ENCODE peak calls at places on chromosome 12, in seven cellular contexts. A, L, D, Y, J, Q and N are unnamed samples.

GRCh38 chr12:16385779-16386646 is 38.6 kb downstream of the MGST1 start:
- DNase-seq in A (peak; percentile 25), L (peak; percentile 20), D (peak; percentile 51), Y (peak; percentile 44), J (no peak), Q (peak; percentile 31), N (peak; percentile 41)

GRCh38 chr12:89756638-89757321 is 48.1 kb upstream of the ATP2B1 start:
- DNase-seq in A (no peak), L (no peak), D (no peak), Y (peak; percentile 99), J (peak; percentile 98), Q (peak; percentile 99), N (peak; percentile 94)

GRCh38 chr12:62785941-62786559 is 148.9 kb downstream of the PPM1H start:
- DNase-seq in A (no peak), L (no peak), D (no peak), Y (no peak), J (peak; percentile 53), Q (peak; percentile 90), N (peak; percentile 97)

GRCh38 chr12:68557011-68557715 is 53.5 kb upstream of the RAP1B start:
- DNase-seq in A (no peak), L (no peak), D (no peak), Y (peak; percentile 14), J (peak; percentile 60), Q (peak; percentile 67), N (peak; percentile 74)

GRCh38 chr12:113088971-113089756 is 32.6 kb downstream of the DTX1 start:
- DNase-seq in A (no peak), L (no peak), D (no peak), Y (no peak), J (no peak), Q (no peak), N (no peak)

GRCh38 chr12:12799163-12799920 is 13.8 kb upstream of the DDX47 start:
- DNase-seq in A (no peak), L (no peak), D (no peak), Y (no peak), J (no peak), Q (no peak), N (no peak)

GRCh38 chr12:25106818-25107217 is 88.1 kb downstream of the DNAI7 start:
- DNase-seq in A (no peak), L (no peak), D (no peak), Y (no peak), J (no peak), Q (no peak), N (no peak)

GRCh38 chr12:23221926-23222325 is 597.0 kb downstream of the ETNK1 start:
- DNase-seq in A (no peak), L (no peak), D (no peak), Y (no peak), J (no peak), Q (no peak), N (no peak)

GRCh38 chr12:132827763-132828703 is 636 bp downstream of the GOLGA3 start:
- DNase-seq in A (peak; percentile 79), L (no peak), D (no peak), Y (peak; percentile 52), J (peak; percentile 28), Q (peak; percentile 36), N (peak; percentile 46)

GRCh38 chr12:70652451-70652850 is 15.2 kb upstream of the PTPRB start:
- DNase-seq in A (no peak), L (no peak), D (no peak), Y (no peak), J (no peak), Q (no peak), N (no peak)

GRCh38 chr12:6306599-6307220 is 3.8 kb upstream of the PLEKHG6 start:
- DNase-seq in A (no peak), L (no peak), D (no peak), Y (no peak), J (no peak), Q (no peak), N (no peak)

GRCh38 chr12:84070311-84070710 is 842.3 kb downstream of the SLC6A15 start:
- DNase-seq in A (peak; percentile 31), L (no peak), D (no peak), Y (no peak), J (no peak), Q (peak; percentile 77), N (peak; percentile 61)

GRCh38 chr12:53060064-53060720 is 10.3 kb downstream of the TNS2 start:
- DNase-seq in A (peak; percentile 21), L (no peak), D (no peak), Y (no peak), J (no peak), Q (no peak), N (no peak)